ENCODE peak calls at places on chromosomes 5 and 9, in four cellular contexts. B is GM12878, C is HepG2, H is H1. E is an unnamed sample.

GRCh38 chr5:9387879-9388278 is 158.0 kb downstream of the SEMA5A start:
- DNase-seq in B (no peak), C (no peak), H (no peak), E (no peak)

GRCh38 chr5:64861281-64861680 is 92.6 kb downstream of the CWC27 start:
- DNase-seq in C (no peak), H (no peak), B (no peak), E (no peak)

GRCh38 chr5:61018102-61018501 is 73.1 kb downstream of the NDUFAF2 start:
- DNase-seq in B (no peak), H (no peak), C (no peak), E (no peak)

GRCh38 chr5:171984748-171985419 is 21.6 kb downstream of the FBXW11 start:
- DNase-seq in B (no peak), C (no peak), H (no peak), E (no peak)

GRCh38 chr5:125274938-125275759 is 528.7 kb upstream of the ZNF608 start:
- DNase-seq in C (no peak), H (no peak), B (no peak), E (no peak)

GRCh38 chr5:138468966-138469539 is 3.8 kb downstream of the EGR1 start:
- DNase-seq in B (no peak), H (no peak), C (no peak), E (no peak)

GRCh38 chr5:10331341-10331796 is 22.1 kb upstream of the MARCHF6 start:
- DNase-seq in B (no peak), C (peak; percentile 89), H (no peak), E (no peak)

GRCh38 chr5:72166070-72166979 is 59.0 kb downstream of the MAP1B start:
- DNase-seq in C (no peak), B (no peak), H (no peak), E (peak; percentile 48)

GRCh38 chr5:169064093-169064492 is 236.8 kb downstream of the SLIT3 start:
- DNase-seq in H (no peak), B (no peak), C (no peak), E (no peak)

GRCh38 chr9:75604661-75605060 is 285.8 kb upstream of the PCSK5 start:
- DNase-seq in H (no peak), B (no peak), C (no peak), E (no peak)

GRCh38 chr5:35478856-35479682 is 138.6 kb upstream of the SPEF2 start:
- DNase-seq in H (no peak), B (no peak), C (peak; percentile 50), E (no peak)

GRCh38 chr5:57441557-57441956 is 41.1 kb downstream of the ACTBL2 start:
- DNase-seq in B (no peak), H (no peak), C (no peak), E (no peak)

GRCh38 chr5:131776451-131776850 is 20.4 kb downstream of the FNIP1 start:
- DNase-seq in H (no peak), C (no peak), B (no peak), E (no peak)

GRCh38 chr5:127615916-127616315 is 33.0 kb upstream of the CTXN3 start:
- DNase-seq in C (no peak), B (no peak), H (peak; percentile 10), E (peak; percentile 9)

GRCh38 chr5:148214665-148215064 is 11.8 kb downstream of the SPINK6 start:
- DNase-seq in B (no peak), H (no peak), C (no peak), E (no peak)

GRCh38 chr9:90841213-90841612 is 39.6 kb downstream of the SYK start:
- DNase-seq in H (no peak), C (no peak), B (no peak), E (no peak)

GRCh38 chr9:110133608-110134214 is 74.2 kb downstream of the C9orf152 start:
- DNase-seq in B (no peak), H (no peak), C (no peak), E (no peak)

GRCh38 chr5:1118738-1119137 is 6.9 kb upstream of the SLC12A7 start:
- DNase-seq in C (no peak), B (no peak), H (no peak), E (no peak)

GRCh38 chr5:86666981-86667380 is 49.2 kb downstream of the COX7C start:
- DNase-seq in C (no peak), H (no peak), B (no peak), E (no peak)

GRCh38 chr5:178074266-178074952 is 38.9 kb upstream of the N4BP3 start:
- DNase-seq in B (no peak), C (peak; percentile 72), H (no peak), E (no peak)

GRCh38 chr9:123616707-123617106 is 260.7 kb downstream of the CRB2 start:
- DNase-seq in B (no peak), C (no peak), H (no peak), E (peak; percentile 30)

GRCh38 chr9:33032865-33033264 is 7.8 kb downstream of the DNAJA1 start:
- DNase-seq in H (no peak), C (peak; percentile 71), B (no peak), E (no peak)

GRCh38 chr9:75960561-75960960 is 70.1 kb downstream of the PCSK5 start:
- DNase-seq in H (no peak), C (no peak), B (no peak), E (no peak)

GRCh38 chr9:14836885-14837284 is 73.3 kb downstream of the FREM1 start:
- DNase-seq in H (no peak), B (no peak), C (no peak), E (no peak)

GRCh38 chr5:135085936-135086235 is 51.9 kb upstream of the PITX1 start:
- DNase-seq in B (no peak), H (no peak), C (no peak), E (no peak)

GRCh38 chr5:174418809-174419522 is 305.4 kb upstream of the MSX2 start:
- DNase-seq in C (peak; percentile 7), B (no peak), H (no peak), E (no peak)

DNA sequence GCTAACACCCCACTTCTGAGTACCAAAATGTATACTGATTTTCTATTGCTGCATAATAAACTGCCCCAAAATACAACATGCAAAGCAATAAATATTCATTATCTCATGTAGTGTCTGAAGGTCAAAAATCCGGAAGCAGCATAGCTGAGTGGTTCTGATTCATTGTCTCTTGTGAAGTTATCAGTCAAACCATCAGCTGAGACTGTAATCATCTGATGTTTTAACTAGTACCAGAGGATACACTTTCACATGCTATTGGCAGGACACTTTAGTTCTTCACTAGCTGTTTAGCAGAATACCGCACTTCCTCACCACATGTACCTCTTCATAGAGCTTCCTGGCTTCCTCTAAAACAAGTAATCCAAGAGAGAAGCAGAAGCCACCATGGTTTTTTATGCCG is 12.7 kb upstream of the TMEM161B start:
- DNase-seq in H (no peak), B (no peak), C (no peak), E (no peak)
- TF ChIP-seq SUZ12 in H (no peak), B (no peak), C (no peak), E (no peak)

DNA sequence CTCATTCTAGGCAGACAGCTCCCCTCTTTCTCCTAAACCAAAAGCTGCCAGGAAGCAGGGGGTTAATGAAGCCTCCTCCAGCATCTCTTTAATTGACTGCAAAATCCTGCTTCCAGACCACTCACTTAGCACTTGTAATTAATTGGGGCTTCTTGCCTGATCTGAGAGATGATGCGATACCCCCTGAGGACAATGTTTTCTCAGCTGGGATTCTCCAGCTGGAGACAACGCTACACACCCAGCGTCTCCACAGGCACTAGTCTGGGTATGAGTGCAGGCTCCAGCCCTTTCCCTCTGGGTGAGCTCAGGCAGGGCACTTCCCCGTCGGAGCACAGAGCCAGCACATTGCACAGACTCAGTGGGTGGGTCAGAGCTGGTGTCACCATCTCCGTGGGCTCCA is 16.1 kb downstream of the CPLX2 start:
- DNase-seq in B (no peak), C (no peak), H (no peak), E (no peak)
- TF ChIP-seq YY1 in B (no peak), C (no peak), H (no peak), E (no peak)

GRCh38 chr5:15946026-15946425 is 233.6 kb downstream of the MARCHF11 start:
- DNase-seq in H (no peak), B (no peak), C (no peak), E (no peak)
- TF ChIP-seq SUZ12 in H (no peak), B (no peak), C (no peak), E (no peak)

GRCh38 chr5:141662028-141662427 is 10.8 kb upstream of the FCHSD1 start:
- DNase-seq in C (no peak), H (no peak), B (no peak), E (no peak)

GRCh38 chr5:141668601-141669265 is 13.3 kb downstream of the ARAP3 start:
- DNase-seq in H (no peak), C (no peak), B (no peak), E (no peak)

GRCh38 chr5:141665995-141666940 is 15.1 kb upstream of the FCHSD1 start:
- DNase-seq in H (no peak), B (no peak), C (no peak), E (no peak)

GRCh38 chr5:141663506-141663905 is 12.3 kb upstream of the FCHSD1 start:
- DNase-seq in H (no peak), B (no peak), C (no peak), E (no peak)

DNA sequence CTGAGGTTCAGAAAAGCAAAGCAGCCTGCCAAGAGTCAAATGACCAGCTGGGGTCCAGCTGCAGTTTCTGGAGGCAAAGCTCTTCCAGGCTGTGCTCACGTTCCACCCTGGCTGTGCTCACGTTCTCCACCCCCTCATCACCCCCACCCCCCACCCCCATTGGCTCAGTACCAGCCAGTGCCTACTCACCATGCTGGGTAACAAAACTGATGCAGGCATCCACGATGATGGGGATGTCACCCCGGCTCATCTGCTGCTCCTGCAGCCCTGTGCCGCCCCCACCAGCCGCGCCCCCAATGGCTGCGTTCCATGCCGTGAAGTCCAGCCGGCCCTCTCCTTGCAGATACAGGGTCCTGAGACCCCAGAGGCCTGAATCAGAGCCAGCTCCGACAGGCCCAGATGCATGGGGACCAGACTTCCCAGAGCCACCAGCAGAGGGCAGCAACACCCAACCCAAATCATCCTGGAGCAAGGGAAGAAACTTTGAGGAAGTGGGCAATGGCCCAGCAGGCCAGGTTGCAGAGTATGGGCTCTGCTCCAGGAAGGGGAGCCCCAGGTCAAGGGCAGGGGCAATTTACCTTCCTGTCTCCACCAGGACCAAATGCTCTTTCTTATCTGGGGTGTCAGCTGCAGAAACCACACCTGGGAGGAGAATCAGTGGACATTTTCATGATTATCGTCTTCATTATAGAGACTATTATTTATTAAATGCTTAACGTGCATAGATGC is 13.7 kb upstream of the FCHSD1 start:
- DNase-seq in H (peak; percentile 66), B (peak; percentile 31), C (peak; percentile 56), E (no peak)
- TF ChIP-seq YY1 in H (no peak), B (peak; percentile 71), C (no peak), E (no peak)

E was measured in NT2/D1.